ENCODE peak calls at places on chromosomes 16 and 17, in eight cellular contexts. One of them, this sample, is unnamed.
A peak's percentile ranks its signal among the peaks of the same experiment; 100 is the strongest.

GRCh38 chr17:12410721-12411120 is 255.0 kb upstream of the MYOCD start:
- DNase-seq in iPS DF 6.9: no peak
- DNase-seq in heart right ventricle: no peak
- DNase-seq in right lobe of liver: no peak
- DNase-seq in testis: no peak
- DNase-seq in neuronal stem cell: no peak
- DNase-seq in left ventricle myocardium inferior: no peak
- DNase-seq in colonic mucosa: no peak
- DNase-seq in this sample: no peak

GRCh38 chr16:50634947-50635346 is 46.2 kb downstream of the SNX20 start:
- DNase-seq in heart right ventricle: no peak
- DNase-seq in testis: no peak
- DNase-seq in iPS DF 6.9: no peak
- DNase-seq in neuronal stem cell: no peak
- DNase-seq in left ventricle myocardium inferior: no peak
- DNase-seq in right lobe of liver: no peak
- DNase-seq in colonic mucosa: no peak
- DNase-seq in this sample: no peak

GRCh38 chr16:17204248-17205043 is 266.3 kb downstream of the XYLT1 start:
- DNase-seq in iPS DF 6.9: no peak
- DNase-seq in left ventricle myocardium inferior: no peak
- DNase-seq in colonic mucosa: no peak
- DNase-seq in neuronal stem cell: no peak
- DNase-seq in heart right ventricle: no peak
- DNase-seq in testis: no peak
- DNase-seq in right lobe of liver: no peak
- DNase-seq in this sample: no peak

GRCh38 chr16:69338557-69339288 is 641 bp downstream of the COG8 start:
- DNase-seq in colonic mucosa: peak; percentile 58
- DNase-seq in testis: no peak
- DNase-seq in right lobe of liver: no peak
- DNase-seq in neuronal stem cell: no peak
- DNase-seq in left ventricle myocardium inferior: no peak
- DNase-seq in heart right ventricle: no peak
- DNase-seq in iPS DF 6.9: no peak
- DNase-seq in this sample: peak; percentile 58

GRCh38 chr17:62093188-62094155 is 28.4 kb upstream of the MED13 start:
- DNase-seq in neuronal stem cell: no peak
- DNase-seq in right lobe of liver: peak; percentile 56
- DNase-seq in heart right ventricle: no peak
- DNase-seq in left ventricle myocardium inferior: no peak
- DNase-seq in colonic mucosa: no peak
- DNase-seq in iPS DF 6.9: no peak
- DNase-seq in testis: no peak
- DNase-seq in this sample: no peak

GRCh38 chr17:39679521-39680192 is 8.2 kb downstream of the PGAP3 start:
- DNase-seq in heart right ventricle: no peak
- DNase-seq in right lobe of liver: peak; percentile 49
- DNase-seq in testis: no peak
- DNase-seq in left ventricle myocardium inferior: peak; percentile 48
- DNase-seq in neuronal stem cell: no peak
- DNase-seq in iPS DF 6.9: no peak
- DNase-seq in colonic mucosa: no peak
- DNase-seq in this sample: peak; percentile 53

GRCh38 chr17:76404976-76405563 is 20.7 kb downstream of the SPHK1 start:
- DNase-seq in iPS DF 6.9: no peak
- DNase-seq in testis: peak; percentile 67
- DNase-seq in left ventricle myocardium inferior: peak; percentile 64
- DNase-seq in neuronal stem cell: no peak
- DNase-seq in right lobe of liver: no peak
- DNase-seq in colonic mucosa: no peak
- DNase-seq in heart right ventricle: no peak
- DNase-seq in this sample: peak; percentile 86

GRCh38 chr17:17677299-17678040 is 3.8 kb upstream of the RAI1 start:
- DNase-seq in right lobe of liver: no peak
- DNase-seq in left ventricle myocardium inferior: no peak
- DNase-seq in iPS DF 6.9: no peak
- DNase-seq in colonic mucosa: no peak
- DNase-seq in heart right ventricle: no peak
- DNase-seq in neuronal stem cell: no peak
- DNase-seq in testis: no peak
- DNase-seq in this sample: no peak

GRCh38 chr16:85555549-85556455 is 57.3 kb upstream of the GSE1 start:
- DNase-seq in neuronal stem cell: no peak
- DNase-seq in heart right ventricle: peak; percentile 73
- DNase-seq in iPS DF 6.9: no peak
- DNase-seq in testis: peak; percentile 49
- DNase-seq in colonic mucosa: peak; percentile 76
- DNase-seq in right lobe of liver: peak; percentile 75
- DNase-seq in left ventricle myocardium inferior: peak; percentile 54
- DNase-seq in this sample: peak; percentile 70

GRCh38 chr16:83581082-83581481 is 226.7 kb upstream of the HSBP1 start:
- DNase-seq in colonic mucosa: no peak
- DNase-seq in right lobe of liver: no peak
- DNase-seq in heart right ventricle: no peak
- DNase-seq in neuronal stem cell: no peak
- DNase-seq in iPS DF 6.9: no peak
- DNase-seq in left ventricle myocardium inferior: no peak
- DNase-seq in testis: no peak
- DNase-seq in this sample: no peak

GRCh38 chr16:80121522-80121909 is 419.3 kb upstream of the DYNLRB2 start:
- DNase-seq in testis: no peak
- DNase-seq in colonic mucosa: no peak
- DNase-seq in left ventricle myocardium inferior: no peak
- DNase-seq in iPS DF 6.9: no peak
- DNase-seq in heart right ventricle: no peak
- DNase-seq in neuronal stem cell: no peak
- DNase-seq in right lobe of liver: no peak
- DNase-seq in this sample: no peak

GRCh38 chr17:28570716-28571254 is 539 bp downstream of the PIGS start:
- DNase-seq in iPS DF 6.9: no peak
- DNase-seq in heart right ventricle: no peak
- DNase-seq in testis: peak; percentile 74
- DNase-seq in left ventricle myocardium inferior: peak; percentile 25
- DNase-seq in right lobe of liver: peak; percentile 68
- DNase-seq in neuronal stem cell: no peak
- DNase-seq in colonic mucosa: peak; percentile 69
- DNase-seq in this sample: peak; percentile 55

GRCh38 chr17:79630821-79631639 is 20.2 kb upstream of the RBFOX3 start:
- DNase-seq in colonic mucosa: no peak
- DNase-seq in heart right ventricle: peak; percentile 2
- DNase-seq in neuronal stem cell: no peak
- DNase-seq in testis: peak; percentile 7
- DNase-seq in left ventricle myocardium inferior: peak; percentile 0
- DNase-seq in right lobe of liver: peak; percentile 21
- DNase-seq in iPS DF 6.9: no peak
- DNase-seq in this sample: no peak

GRCh38 chr17:50028207-50029120 is 27.4 kb upstream of the ITGA3 start:
- DNase-seq in heart right ventricle: no peak
- DNase-seq in iPS DF 6.9: no peak
- DNase-seq in colonic mucosa: no peak
- DNase-seq in left ventricle myocardium inferior: no peak
- DNase-seq in right lobe of liver: no peak
- DNase-seq in testis: no peak
- DNase-seq in neuronal stem cell: no peak
- DNase-seq in this sample: no peak

GRCh38 chr16:63690961-63691360 is 1430.9 kb downstream of the CDH11 start:
- DNase-seq in right lobe of liver: no peak
- DNase-seq in colonic mucosa: no peak
- DNase-seq in testis: no peak
- DNase-seq in left ventricle myocardium inferior: no peak
- DNase-seq in neuronal stem cell: no peak
- DNase-seq in iPS DF 6.9: no peak
- DNase-seq in heart right ventricle: no peak
- DNase-seq in this sample: no peak

GRCh38 chr17:8855477-8856204 is 11.8 kb downstream of the PIK3R6 start:
- DNase-seq in testis: no peak
- DNase-seq in heart right ventricle: no peak
- DNase-seq in right lobe of liver: no peak
- DNase-seq in neuronal stem cell: no peak
- DNase-seq in iPS DF 6.9: no peak
- DNase-seq in colonic mucosa: no peak
- DNase-seq in left ventricle myocardium inferior: no peak
- DNase-seq in this sample: no peak

GRCh38 chr17:77257169-77257568 is 116.4 kb downstream of the SEC14L1 start:
- DNase-seq in right lobe of liver: no peak
- DNase-seq in neuronal stem cell: no peak
- DNase-seq in iPS DF 6.9: no peak
- DNase-seq in left ventricle myocardium inferior: no peak
- DNase-seq in colonic mucosa: no peak
- DNase-seq in testis: no peak
- DNase-seq in heart right ventricle: no peak
- DNase-seq in this sample: no peak

GRCh38 chr16:65136656-65137055 is 14.8 kb upstream of the CDH11 start:
- DNase-seq in right lobe of liver: no peak
- DNase-seq in colonic mucosa: no peak
- DNase-seq in neuronal stem cell: no peak
- DNase-seq in testis: no peak
- DNase-seq in heart right ventricle: no peak
- DNase-seq in iPS DF 6.9: no peak
- DNase-seq in left ventricle myocardium inferior: no peak
- DNase-seq in this sample: no peak

GRCh38 chr17:38403491-38403890 is 24.8 kb upstream of the ARHGAP23 start:
- DNase-seq in iPS DF 6.9: no peak
- DNase-seq in left ventricle myocardium inferior: no peak
- DNase-seq in heart right ventricle: no peak
- DNase-seq in neuronal stem cell: no peak
- DNase-seq in colonic mucosa: no peak
- DNase-seq in right lobe of liver: no peak
- DNase-seq in testis: no peak
- DNase-seq in this sample: no peak

GRCh38 chr17:76276461-76277299 is 11.5 kb downstream of the UBALD2 start:
- DNase-seq in left ventricle myocardium inferior: no peak
- DNase-seq in testis: no peak
- DNase-seq in heart right ventricle: no peak
- DNase-seq in right lobe of liver: no peak
- DNase-seq in neuronal stem cell: no peak
- DNase-seq in iPS DF 6.9: no peak
- DNase-seq in colonic mucosa: no peak
- DNase-seq in this sample: no peak

GRCh38 chr16:67326472-67327309 is at the start of the genes KCTD19 and LRRC36:
- DNase-seq in left ventricle myocardium inferior: peak; percentile 45
- DNase-seq in heart right ventricle: peak; percentile 39
- DNase-seq in testis: peak; percentile 86
- DNase-seq in neuronal stem cell: peak; percentile 85
- DNase-seq in iPS DF 6.9: peak; percentile 81
- DNase-seq in colonic mucosa: peak; percentile 77
- DNase-seq in right lobe of liver: peak; percentile 62
- DNase-seq in this sample: peak; percentile 90

GRCh38 chr16:26981266-26981938 is 85.3 kb upstream of the C16orf82 start:
- DNase-seq in heart right ventricle: no peak
- DNase-seq in iPS DF 6.9: no peak
- DNase-seq in neuronal stem cell: no peak
- DNase-seq in left ventricle myocardium inferior: no peak
- DNase-seq in testis: no peak
- DNase-seq in colonic mucosa: no peak
- DNase-seq in right lobe of liver: no peak
- DNase-seq in this sample: no peak

GRCh38 chr16:13359835-13360234 is 458.4 kb downstream of the SHISA9 start:
- DNase-seq in right lobe of liver: no peak
- DNase-seq in neuronal stem cell: no peak
- DNase-seq in colonic mucosa: no peak
- DNase-seq in left ventricle myocardium inferior: no peak
- DNase-seq in testis: no peak
- DNase-seq in heart right ventricle: no peak
- DNase-seq in iPS DF 6.9: no peak
- DNase-seq in this sample: no peak

GRCh38 chr17:11240841-11241610 is at the start of gene SHISA6:
- DNase-seq in right lobe of liver: no peak
- DNase-seq in colonic mucosa: no peak
- DNase-seq in iPS DF 6.9: no peak
- DNase-seq in heart right ventricle: no peak
- DNase-seq in left ventricle myocardium inferior: no peak
- DNase-seq in neuronal stem cell: peak; percentile 46
- DNase-seq in testis: peak; percentile 40
- DNase-seq in this sample: no peak

DNA sequence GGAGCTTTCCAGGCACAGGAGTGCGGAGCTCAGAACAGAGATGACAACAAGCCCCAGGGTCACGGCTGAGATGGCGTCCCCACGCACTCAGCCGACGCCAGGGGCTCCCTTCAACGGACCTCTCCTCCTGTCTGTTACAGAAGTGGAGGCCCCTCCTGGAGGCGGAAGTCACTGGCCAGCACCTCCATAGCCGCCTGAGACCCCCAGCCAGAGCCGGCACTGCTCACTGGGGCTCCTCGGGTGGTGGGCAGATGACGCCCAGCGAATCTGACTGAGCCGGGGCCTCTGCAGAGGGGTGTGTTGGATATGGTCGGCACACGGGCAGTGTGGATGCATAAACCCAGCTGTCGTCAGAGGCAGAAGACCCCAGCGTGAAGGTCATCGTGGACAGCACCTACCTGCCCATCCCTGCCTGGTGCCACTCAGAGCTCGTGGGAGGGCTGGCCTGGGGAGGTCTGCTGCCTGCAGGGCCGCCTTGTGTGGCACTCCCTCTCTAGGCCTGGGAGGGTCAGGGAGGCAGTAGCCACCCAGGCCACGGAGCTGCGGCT is 20.0 kb downstream of the NDUFAF8 start:
- DNase-seq in right lobe of liver: no peak
- DNase-seq in iPS DF 6.9: no peak
- DNase-seq in testis: no peak
- DNase-seq in heart right ventricle: no peak
- DNase-seq in colonic mucosa: no peak
- DNase-seq in left ventricle myocardium inferior: no peak
- DNase-seq in neuronal stem cell: no peak
- DNase-seq in this sample: peak; percentile 45
- H3K4me3 ChIP-seq in right lobe of liver: no peak overlapping the region
- H3K4me3 ChIP-seq in iPS DF 6.9: no peak overlapping the region
- H3K4me3 ChIP-seq in testis: no peak overlapping the region
- H3K4me3 ChIP-seq in heart right ventricle: no peak overlapping the region
- H3K4me3 ChIP-seq in colonic mucosa: no peak overlapping the region
- H3K4me3 ChIP-seq in left ventricle myocardium inferior: no peak overlapping the region
- H3K4me3 ChIP-seq in neuronal stem cell: no peak overlapping the region
- H3K4me3 ChIP-seq in this sample: no peak overlapping the region

GRCh38 chr16:53421248-53421647 is 13.0 kb upstream of the RBL2 start:
- DNase-seq in left ventricle myocardium inferior: no peak
- DNase-seq in testis: peak; percentile 45
- DNase-seq in heart right ventricle: no peak
- DNase-seq in neuronal stem cell: no peak
- DNase-seq in iPS DF 6.9: no peak
- DNase-seq in right lobe of liver: no peak
- DNase-seq in colonic mucosa: no peak
- DNase-seq in this sample: no peak
- H3K9me3 ChIP-seq in left ventricle myocardium inferior: peaks cover 21% of the 10 kb centered on the region
- H3K9me3 ChIP-seq in testis: no peaks in the 10 kb centered on the region
- H3K9me3 ChIP-seq in heart right ventricle: peaks cover 8% of the 10 kb centered on the region
- H3K9me3 ChIP-seq in neuronal stem cell: no peaks in the 10 kb centered on the region
- H3K9me3 ChIP-seq in iPS DF 6.9: peaks cover 2% of the 10 kb centered on the region
- H3K9me3 ChIP-seq in right lobe of liver: no peaks in the 10 kb centered on the region
- H3K9me3 ChIP-seq in colonic mucosa: no peaks in the 10 kb centered on the region
- H3K9me3 ChIP-seq in this sample: no peaks in the 10 kb centered on the region

GRCh38 chr17:82914375-82914774 is 74.6 kb upstream of the ZNF750 start:
- DNase-seq in neuronal stem cell: no peak
- DNase-seq in colonic mucosa: no peak
- DNase-seq in right lobe of liver: no peak
- DNase-seq in testis: no peak
- DNase-seq in iPS DF 6.9: no peak
- DNase-seq in heart right ventricle: no peak
- DNase-seq in left ventricle myocardium inferior: peak; percentile 56
- DNase-seq in this sample: peak; percentile 80
- H3K27ac ChIP-seq in neuronal stem cell: no peak overlapping the region
- H3K27ac ChIP-seq in colonic mucosa: no peak overlapping the region
- H3K27ac ChIP-seq in right lobe of liver: no peak overlapping the region
- H3K27ac ChIP-seq in testis: no peak overlapping the region
- H3K27ac ChIP-seq in iPS DF 6.9: no peak overlapping the region
- H3K27ac ChIP-seq in heart right ventricle: no peak overlapping the region
- H3K27ac ChIP-seq in left ventricle myocardium inferior: peak overlapping the region; percentile 16
- H3K27ac ChIP-seq in this sample: no peak overlapping the region

GRCh38 chr16:22955461-22956145 is 141.6 kb downstream of the HS3ST2 start:
- DNase-seq in iPS DF 6.9: no peak
- DNase-seq in testis: no peak
- DNase-seq in left ventricle myocardium inferior: no peak
- DNase-seq in right lobe of liver: no peak
- DNase-seq in colonic mucosa: no peak
- DNase-seq in heart right ventricle: no peak
- DNase-seq in neuronal stem cell: no peak
- DNase-seq in this sample: no peak
- H3K4me3 ChIP-seq in iPS DF 6.9: no peak overlapping the region
- H3K4me3 ChIP-seq in testis: no peak overlapping the region
- H3K4me3 ChIP-seq in left ventricle myocardium inferior: no peak overlapping the region
- H3K4me3 ChIP-seq in right lobe of liver: no peak overlapping the region
- H3K4me3 ChIP-seq in colonic mucosa: no peak overlapping the region
- H3K4me3 ChIP-seq in heart right ventricle: no peak overlapping the region
- H3K4me3 ChIP-seq in neuronal stem cell: no peak overlapping the region
- H3K4me3 ChIP-seq in this sample: no peak overlapping the region

This sample was measured in right cardiac atrium.